ENCODE peak calls at places on chromosomes 4 and X, in six cellular contexts. One of them, this sample, is unnamed.

GRCh38 chrX:47239898-47240545 is 7.2 kb downstream of the USP11 start:
- DNase-seq in HuH-7.5: no peak
- DNase-seq in lung microvascular endothelial cell: no peak
- DNase-seq in amygdala: no peak
- DNase-seq in putamen: no peak
- DNase-seq in DMS 273 treated with DMSO at 0.1 percent for 48 hours: no peak
- DNase-seq in this sample: no peak

GRCh38 chr4:98204236-98204553 is 57.0 kb upstream of the RAP1GDS1 start:
- DNase-seq in HuH-7.5: no peak
- DNase-seq in lung microvascular endothelial cell: no peak
- DNase-seq in amygdala: no peak
- DNase-seq in putamen: no peak
- DNase-seq in DMS 273 treated with DMSO at 0.1 percent for 48 hours: no peak
- DNase-seq in this sample: no peak

GRCh38 chr4:119525771-119526712 is 102.6 kb downstream of the PDE5A start:
- DNase-seq in HuH-7.5: no peak
- DNase-seq in lung microvascular endothelial cell: no peak
- DNase-seq in amygdala: no peak
- DNase-seq in putamen: no peak
- DNase-seq in DMS 273 treated with DMSO at 0.1 percent for 48 hours: no peak
- DNase-seq in this sample: no peak

GRCh38 chr4:182717788-182718583 is 199.2 kb downstream of the DCTD start:
- DNase-seq in HuH-7.5: no peak
- DNase-seq in lung microvascular endothelial cell: no peak
- DNase-seq in amygdala: no peak
- DNase-seq in putamen: no peak
- DNase-seq in DMS 273 treated with DMSO at 0.1 percent for 48 hours: no peak
- DNase-seq in this sample: no peak

GRCh38 chr4:158949094-158949493 is 153.8 kb upstream of the RAPGEF2 start:
- DNase-seq in HuH-7.5: no peak
- DNase-seq in lung microvascular endothelial cell: peak
- DNase-seq in amygdala: no peak
- DNase-seq in putamen: no peak
- DNase-seq in DMS 273 treated with DMSO at 0.1 percent for 48 hours: no peak
- DNase-seq in this sample: no peak

GRCh38 chrX:40521868-40522450 is 58.8 kb upstream of the ATP6AP2 start:
- DNase-seq in HuH-7.5: no peak
- DNase-seq in lung microvascular endothelial cell: no peak
- DNase-seq in amygdala: peak
- DNase-seq in putamen: no peak
- DNase-seq in DMS 273 treated with DMSO at 0.1 percent for 48 hours: no peak
- DNase-seq in this sample: no peak

GRCh38 chr4:74933562-74934015 is 673 bp downstream of the PARM1 start:
- DNase-seq in HuH-7.5: no peak
- DNase-seq in lung microvascular endothelial cell: peak
- DNase-seq in amygdala: peak
- DNase-seq in putamen: no peak
- DNase-seq in DMS 273 treated with DMSO at 0.1 percent for 48 hours: no peak
- DNase-seq in this sample: peak

GRCh38 chr4:37802068-37802666 is 24.3 kb upstream of the PGM2 start:
- DNase-seq in HuH-7.5: peak
- DNase-seq in lung microvascular endothelial cell: peak
- DNase-seq in amygdala: peak
- DNase-seq in putamen: peak
- DNase-seq in DMS 273 treated with DMSO at 0.1 percent for 48 hours: peak
- DNase-seq in this sample: peak

GRCh38 chrX:13074297-13075262 is 30.2 kb upstream of the FAM9C start:
- DNase-seq in HuH-7.5: no peak
- DNase-seq in lung microvascular endothelial cell: no peak
- DNase-seq in amygdala: no peak
- DNase-seq in putamen: no peak
- DNase-seq in DMS 273 treated with DMSO at 0.1 percent for 48 hours: no peak
- DNase-seq in this sample: no peak

GRCh38 chrX:21725498-21725897 is 32.4 kb downstream of the SMPX start:
- DNase-seq in HuH-7.5: no peak
- DNase-seq in lung microvascular endothelial cell: no peak
- DNase-seq in amygdala: no peak
- DNase-seq in putamen: no peak
- DNase-seq in DMS 273 treated with DMSO at 0.1 percent for 48 hours: no peak
- DNase-seq in this sample: peak

GRCh38 chr4:24967346-24967745 is 54.5 kb upstream of the CCDC149 start:
- DNase-seq in HuH-7.5: no peak
- DNase-seq in lung microvascular endothelial cell: no peak
- DNase-seq in amygdala: no peak
- DNase-seq in putamen: no peak
- DNase-seq in DMS 273 treated with DMSO at 0.1 percent for 48 hours: no peak
- DNase-seq in this sample: no peak

GRCh38 chr4:137651128-137651527 is 118.8 kb upstream of the PCDH18 start:
- DNase-seq in HuH-7.5: no peak
- DNase-seq in lung microvascular endothelial cell: no peak
- DNase-seq in amygdala: no peak
- DNase-seq in putamen: no peak
- DNase-seq in DMS 273 treated with DMSO at 0.1 percent for 48 hours: no peak
- DNase-seq in this sample: no peak

GRCh38 chr4:113645771-113646455 is 115.6 kb downstream of the CAMK2D start:
- DNase-seq in HuH-7.5: peak
- DNase-seq in lung microvascular endothelial cell: peak
- DNase-seq in amygdala: no peak
- DNase-seq in putamen: no peak
- DNase-seq in DMS 273 treated with DMSO at 0.1 percent for 48 hours: no peak
- DNase-seq in this sample: peak

GRCh38 chr4:8856835-8857590 is 14.6 kb downstream of the HMX1 start:
- DNase-seq in HuH-7.5: no peak
- DNase-seq in lung microvascular endothelial cell: no peak
- DNase-seq in amygdala: no peak
- DNase-seq in putamen: no peak
- DNase-seq in DMS 273 treated with DMSO at 0.1 percent for 48 hours: no peak
- DNase-seq in this sample: peak

GRCh38 chr4:95141376-95141775 is 383.6 kb downstream of the BMPR1B start:
- DNase-seq in HuH-7.5: no peak
- DNase-seq in lung microvascular endothelial cell: no peak
- DNase-seq in amygdala: no peak
- DNase-seq in putamen: no peak
- DNase-seq in DMS 273 treated with DMSO at 0.1 percent for 48 hours: no peak
- DNase-seq in this sample: no peak

GRCh38 chr4:94452476-94453300 is 946 bp downstream of the PDLIM5 start:
- DNase-seq in HuH-7.5: no peak
- DNase-seq in lung microvascular endothelial cell: peak
- DNase-seq in amygdala: peak
- DNase-seq in putamen: peak
- DNase-seq in DMS 273 treated with DMSO at 0.1 percent for 48 hours: peak
- DNase-seq in this sample: peak

GRCh38 chrX:1679238-1679637 is 64.4 kb downstream of the ASMT start:
- DNase-seq in HuH-7.5: no peak
- DNase-seq in lung microvascular endothelial cell: no peak
- DNase-seq in amygdala: no peak
- DNase-seq in putamen: no peak
- DNase-seq in DMS 273 treated with DMSO at 0.1 percent for 48 hours: no peak
- DNase-seq in this sample: peak

GRCh38 chr4:101835121-101835904 is 44.8 kb downstream of the BANK1 start:
- DNase-seq in HuH-7.5: peak
- DNase-seq in lung microvascular endothelial cell: peak
- DNase-seq in amygdala: no peak
- DNase-seq in putamen: peak
- DNase-seq in DMS 273 treated with DMSO at 0.1 percent for 48 hours: no peak
- DNase-seq in this sample: no peak

GRCh38 chr4:87848622-87849351 is 16.0 kb downstream of the MEPE start:
- DNase-seq in HuH-7.5: no peak
- DNase-seq in lung microvascular endothelial cell: peak
- DNase-seq in amygdala: peak
- DNase-seq in putamen: peak
- DNase-seq in DMS 273 treated with DMSO at 0.1 percent for 48 hours: no peak
- DNase-seq in this sample: peak

GRCh38 chr4:11488657-11489448 is 60.2 kb upstream of the HS3ST1 start:
- DNase-seq in HuH-7.5: no peak
- DNase-seq in lung microvascular endothelial cell: no peak
- DNase-seq in amygdala: no peak
- DNase-seq in putamen: no peak
- DNase-seq in DMS 273 treated with DMSO at 0.1 percent for 48 hours: no peak
- DNase-seq in this sample: peak

GRCh38 chrX:40176256-40176978 is 78.7 kb upstream of the BCOR start:
- DNase-seq in HuH-7.5: no peak
- DNase-seq in lung microvascular endothelial cell: peak
- DNase-seq in amygdala: peak
- DNase-seq in putamen: no peak
- DNase-seq in DMS 273 treated with DMSO at 0.1 percent for 48 hours: no peak
- DNase-seq in this sample: peak

GRCh38 chr4:993111-994029 is at the start of gene SLC26A1:
- DNase-seq in HuH-7.5: peak
- DNase-seq in lung microvascular endothelial cell: no peak
- DNase-seq in amygdala: no peak
- DNase-seq in putamen: no peak
- DNase-seq in DMS 273 treated with DMSO at 0.1 percent for 48 hours: no peak
- DNase-seq in this sample: no peak

GRCh38 chr4:128848461-128848860 is 39.0 kb downstream of the JADE1 start:
- DNase-seq in HuH-7.5: no peak
- DNase-seq in lung microvascular endothelial cell: no peak
- DNase-seq in amygdala: no peak
- DNase-seq in putamen: no peak
- DNase-seq in DMS 273 treated with DMSO at 0.1 percent for 48 hours: no peak
- DNase-seq in this sample: no peak

GRCh38 chr4:123127218-123127617 is 204.8 kb upstream of the NUDT6 start:
- DNase-seq in HuH-7.5: no peak
- DNase-seq in lung microvascular endothelial cell: peak
- DNase-seq in amygdala: no peak
- DNase-seq in putamen: no peak
- DNase-seq in DMS 273 treated with DMSO at 0.1 percent for 48 hours: no peak
- DNase-seq in this sample: no peak

GRCh38 chr4:3868146-3868840 is 102.1 kb downstream of the ADRA2C start:
- DNase-seq in HuH-7.5: no peak
- DNase-seq in lung microvascular endothelial cell: no peak
- DNase-seq in amygdala: no peak
- DNase-seq in putamen: no peak
- DNase-seq in DMS 273 treated with DMSO at 0.1 percent for 48 hours: no peak
- DNase-seq in this sample: peak

GRCh38 chr4:84751707-84752106 is 168.8 kb downstream of the CDS1 start:
- DNase-seq in HuH-7.5: no peak
- DNase-seq in lung microvascular endothelial cell: peak
- DNase-seq in amygdala: no peak
- DNase-seq in putamen: no peak
- DNase-seq in DMS 273 treated with DMSO at 0.1 percent for 48 hours: no peak
- DNase-seq in this sample: no peak

GRCh38 chr4:27620886-27621285 is 760.2 kb downstream of the STIM2 start:
- DNase-seq in HuH-7.5: no peak
- DNase-seq in lung microvascular endothelial cell: no peak
- DNase-seq in amygdala: no peak
- DNase-seq in putamen: no peak
- DNase-seq in DMS 273 treated with DMSO at 0.1 percent for 48 hours: no peak
- DNase-seq in this sample: no peak

GRCh38 chrX:31287861-31288260 is 216.0 kb upstream of the FTHL17 start:
- DNase-seq in HuH-7.5: no peak
- DNase-seq in lung microvascular endothelial cell: no peak
- DNase-seq in amygdala: no peak
- DNase-seq in putamen: no peak
- DNase-seq in DMS 273 treated with DMSO at 0.1 percent for 48 hours: no peak
- DNase-seq in this sample: no peak

GRCh38 chr4:158996669-158997074 is 106.2 kb upstream of the RAPGEF2 start:
- DNase-seq in HuH-7.5: no peak
- DNase-seq in lung microvascular endothelial cell: peak
- DNase-seq in amygdala: no peak
- DNase-seq in putamen: no peak
- DNase-seq in DMS 273 treated with DMSO at 0.1 percent for 48 hours: no peak
- DNase-seq in this sample: no peak

GRCh38 chr4:154511990-154512389 is 20.4 kb upstream of the DCHS2 start:
- DNase-seq in HuH-7.5: no peak
- DNase-seq in lung microvascular endothelial cell: no peak
- DNase-seq in amygdala: no peak
- DNase-seq in putamen: no peak
- DNase-seq in DMS 273 treated with DMSO at 0.1 percent for 48 hours: no peak
- DNase-seq in this sample: no peak

GRCh38 chrX:47815901-47816845 is 20.5 kb upstream of the ZNF81 start:
- DNase-seq in HuH-7.5: no peak
- DNase-seq in lung microvascular endothelial cell: no peak
- DNase-seq in amygdala: no peak
- DNase-seq in putamen: no peak
- DNase-seq in DMS 273 treated with DMSO at 0.1 percent for 48 hours: no peak
- DNase-seq in this sample: peak

GRCh38 chr4:7831330-7831729 is 108.3 kb downstream of the AFAP1 start:
- DNase-seq in HuH-7.5: no peak
- DNase-seq in lung microvascular endothelial cell: no peak
- DNase-seq in amygdala: no peak
- DNase-seq in putamen: no peak
- DNase-seq in DMS 273 treated with DMSO at 0.1 percent for 48 hours: peak
- DNase-seq in this sample: no peak

GRCh38 chr4:119898211-119898610 is 168.4 kb downstream of the MAD2L1 start:
- DNase-seq in HuH-7.5: no peak
- DNase-seq in lung microvascular endothelial cell: no peak
- DNase-seq in amygdala: no peak
- DNase-seq in putamen: no peak
- DNase-seq in DMS 273 treated with DMSO at 0.1 percent for 48 hours: no peak
- DNase-seq in this sample: no peak

GRCh38 chrX:103063918-103064434 is at the start of gene BEX1:
- DNase-seq in HuH-7.5: no peak
- DNase-seq in lung microvascular endothelial cell: no peak
- DNase-seq in amygdala: peak
- DNase-seq in putamen: peak
- DNase-seq in DMS 273 treated with DMSO at 0.1 percent for 48 hours: peak
- DNase-seq in this sample: peak

GRCh38 chr4:182504440-182504839 is 261.2 kb downstream of the TENM3 start:
- DNase-seq in HuH-7.5: no peak
- DNase-seq in lung microvascular endothelial cell: no peak
- DNase-seq in amygdala: no peak
- DNase-seq in putamen: no peak
- DNase-seq in DMS 273 treated with DMSO at 0.1 percent for 48 hours: peak
- DNase-seq in this sample: no peak

GRCh38 chrX:136816970-136817369 is 36.2 kb upstream of the ARHGEF6 start:
- DNase-seq in HuH-7.5: no peak
- DNase-seq in lung microvascular endothelial cell: no peak
- DNase-seq in amygdala: no peak
- DNase-seq in putamen: no peak
- DNase-seq in DMS 273 treated with DMSO at 0.1 percent for 48 hours: no peak
- DNase-seq in this sample: no peak